ENCODE peak calls at places on chromosomes 2 and 18, in nine cellular contexts. N is activated T-cell treated with anti-CD3 and anti-CD28 coated beads for 1 hour; K is choroid plexus epithelial cell; U is cardiac fibroblast; I is NCI-H2081; C is SW480; R is fibroblast of lung; Q is AG10803; O is stimulated activated CD4-positive, alpha-beta T cell treated with anti-CD3 and anti-CD28 coated beads, Interleukin-15, amount 100 ng/mL, for 24 hours. W is an unnamed sample.

GRCh38 chr2:28868611-28869010 is 1.5 kb downstream of the TRMT61B start:
- DNase-seq in N (no peak), K (no peak), U (no peak), I (no peak), C (no peak), R (no peak), Q (no peak), O (no peak), W (no peak)

GRCh38 chr2:25043241-25043867 is 1.5 kb downstream of the EFR3B start:
- DNase-seq in N (peak; percentile 22), K (peak; percentile 90), U (peak; percentile 78), I (no peak), C (peak; percentile 58), R (peak; percentile 92), Q (peak; percentile 63), O (peak; percentile 73), W (no peak)

GRCh38 chr2:47288864-47289263 is 114.1 kb upstream of the MSH2 start:
- DNase-seq in N (no peak), K (peak; percentile 88), U (peak; percentile 93), I (no peak), C (no peak), R (peak; percentile 95), Q (peak; percentile 98), O (no peak), W (no peak)

GRCh38 chr2:179252439-179252838 is 12.2 kb downstream of the SESTD1 start:
- DNase-seq in N (no peak), K (no peak), U (no peak), I (no peak), C (no peak), R (no peak), Q (no peak), O (no peak), W (no peak)

GRCh38 chr2:149465873-149466272 is 121.7 kb downstream of the MMADHC start:
- DNase-seq in N (no peak), K (no peak), U (no peak), I (no peak), C (no peak), R (no peak), Q (no peak), O (no peak), W (no peak)

GRCh38 chr2:85769236-85769986 is 15.6 kb downstream of the ATOH8 start:
- DNase-seq in N (no peak), K (no peak), U (no peak), I (peak; percentile 66), C (peak; percentile 35), R (no peak), Q (no peak), O (peak; percentile 18), W (no peak)

GRCh38 chr2:102783506-102784189 is 21.8 kb downstream of the TMEM182 start:
- DNase-seq in N (no peak), K (no peak), U (no peak), I (no peak), C (no peak), R (no peak), Q (no peak), O (no peak), W (no peak)

GRCh38 chr18:11689031-11689971 is at the start of gene GNAL:
- DNase-seq in N (peak; percentile 19), K (peak; percentile 92), U (peak; percentile 88), I (peak; percentile 49), C (peak; percentile 91), R (peak; percentile 90), Q (peak; percentile 84), O (peak; percentile 79), W (peak; percentile 82)

GRCh38 chr2:127663566-127664064 is 11.7 kb downstream of the LIMS2 start:
- DNase-seq in N (no peak), K (no peak), U (no peak), I (no peak), C (no peak), R (no peak), Q (no peak), O (no peak), W (no peak)

GRCh38 chr2:171419333-171419732 is 14.5 kb downstream of the METTL8 start:
- DNase-seq in N (no peak), K (no peak), U (no peak), I (no peak), C (no peak), R (no peak), Q (no peak), O (no peak), W (no peak)

GRCh38 chr2:121798617-121799016 is 43.2 kb downstream of the TSN start:
- DNase-seq in N (no peak), K (no peak), U (no peak), I (no peak), C (no peak), R (no peak), Q (no peak), O (no peak), W (no peak)

GRCh38 chr2:63643486-63643885 is 54.7 kb downstream of the MDH1 start:
- DNase-seq in N (no peak), K (peak; percentile 39), U (peak; percentile 53), I (no peak), C (no peak), R (peak; percentile 16), Q (peak; percentile 19), O (no peak), W (no peak)

GRCh38 chr2:105641389-105641811 is 103.3 kb upstream of the NCK2 start:
- DNase-seq in N (no peak), K (no peak), U (no peak), I (no peak), C (no peak), R (no peak), Q (peak; percentile 8), O (no peak), W (no peak)

GRCh38 chr2:235605999-235606715 is 112.3 kb downstream of the AGAP1 start:
- DNase-seq in N (no peak), K (peak; percentile 93), U (peak; percentile 83), I (no peak), C (no peak), R (peak; percentile 91), Q (peak; percentile 91), O (no peak), W (no peak)

GRCh38 chr2:85852979-85853498 is 35.8 kb downstream of the ST3GAL5 start:
- DNase-seq in N (peak; percentile 58), K (no peak), U (no peak), I (no peak), C (no peak), R (no peak), Q (peak; percentile 55), O (peak; percentile 65), W (no peak)

GRCh38 chr18:7617738-7618422 is 50.8 kb downstream of the PTPRM start:
- DNase-seq in N (no peak), K (peak; percentile 72), U (peak; percentile 35), I (no peak), C (no peak), R (peak; percentile 97), Q (peak; percentile 99), O (no peak), W (no peak)

GRCh38 chr2:98356729-98357128 is 10.5 kb downstream of the CNGA3 start:
- DNase-seq in N (no peak), K (no peak), U (no peak), I (no peak), C (peak; percentile 88), R (no peak), Q (no peak), O (no peak), W (no peak)

GRCh38 chr2:200847939-200848338 is 16.5 kb downstream of the CLK1 start:
- DNase-seq in N (no peak), K (no peak), U (no peak), I (no peak), C (no peak), R (no peak), Q (no peak), O (no peak), W (no peak)

GRCh38 chr2:165868211-165868610 is 74.2 kb upstream of the GALNT3 start:
- DNase-seq in N (no peak), K (peak; percentile 60), U (peak; percentile 18), I (peak; percentile 37), C (no peak), R (peak; percentile 88), Q (no peak), O (no peak), W (no peak)

GRCh38 chr2:46336560-46336959 is 39.4 kb downstream of the EPAS1 start:
- DNase-seq in N (no peak), K (peak; percentile 49), U (peak; percentile 49), I (no peak), C (no peak), R (peak; percentile 52), Q (peak; percentile 75), O (no peak), W (no peak)

GRCh38 chr2:168912466-168913170 is 11.5 kb downstream of the G6PC2 start:
- DNase-seq in N (no peak), K (peak; percentile 31), U (peak; percentile 8), I (peak; percentile 9), C (no peak), R (peak; percentile 48), Q (peak; percentile 9), O (peak; percentile 14), W (no peak)

GRCh38 chr2:53021828-53022227 is 745.8 kb upstream of the CHAC2 start:
- DNase-seq in N (no peak), K (no peak), U (no peak), I (no peak), C (no peak), R (no peak), Q (no peak), O (no peak), W (no peak)

W was measured in NCI-H1930.